ENCODE peak calls at places on chromosomes 11 and 22, in five cellular contexts. S, J, V, N and H are unnamed samples.
A peak's percentile ranks its signal among the peaks of the same experiment; 100 is the strongest.

GRCh38 chr11:35748644-35749043 is 86.1 kb downstream of the TRIM44 start:
- DNase-seq in S (no peak), J (no peak), V (no peak), N (no peak), H (no peak)

GRCh38 chr11:59267738-59268475 is 55.2 kb upstream of the MPEG1 start:
- DNase-seq in S (no peak), J (no peak), V (no peak), N (no peak), H (no peak)

GRCh38 chr11:130655308-130655707 is 206.9 kb downstream of the ADAMTS15 start:
- DNase-seq in S (no peak), J (no peak), V (no peak), N (no peak), H (no peak)

GRCh38 chr22:45552580-45553332 is 50.1 kb downstream of the FBLN1 start:
- DNase-seq in S (peak; percentile 17), J (peak; percentile 96), V (peak; percentile 44), N (peak; percentile 41), H (peak; percentile 56)

GRCh38 chr11:71498091-71498490 is 29.0 kb upstream of the KRTAP5-7 start:
- DNase-seq in S (no peak), J (no peak), V (no peak), N (no peak), H (no peak)

GRCh38 chr11:14310696-14311095 is 48.3 kb downstream of the RRAS2 start:
- DNase-seq in S (no peak), J (peak; percentile 49), V (no peak), N (no peak), H (no peak)

GRCh38 chr22:49531533-49531895 is 296.2 kb downstream of the BRD1 start:
- DNase-seq in S (no peak), J (no peak), V (no peak), N (no peak), H (no peak)

GRCh38 chr11:80727315-80727714 is 1286.5 kb upstream of the TENM4 start:
- DNase-seq in S (peak; percentile 32), J (no peak), V (no peak), N (peak; percentile 17), H (peak; percentile 19)

GRCh38 chr11:118921121-118921928 is 4.4 kb downstream of the BCL9L start:
- DNase-seq in S (peak; percentile 21), J (peak; percentile 88), V (peak; percentile 61), N (peak; percentile 68), H (no peak)

GRCh38 chr11:106389096-106389495 is 311.6 kb downstream of the AASDHPPT start:
- DNase-seq in S (no peak), J (peak; percentile 75), V (no peak), N (no peak), H (no peak)

GRCh38 chr11:3047637-3048036 is 9.6 kb downstream of the CARS1 start:
- DNase-seq in S (no peak), J (no peak), V (no peak), N (no peak), H (no peak)

GRCh38 chr11:3051435-3052108 is 5.7 kb downstream of the CARS1 start:
- DNase-seq in S (no peak), J (no peak), V (no peak), N (no peak), H (no peak)

GRCh38 chr11:3050386-3051325 is 6.6 kb downstream of the CARS1 start:
- DNase-seq in S (no peak), J (no peak), V (no peak), N (no peak), H (no peak)

GRCh38 chr11:3052109-3052479 is 5.1 kb downstream of the CARS1 start:
- DNase-seq in S (no peak), J (no peak), V (no peak), N (no peak), H (peak; percentile 34)

GRCh38 chr11:3049430-3050243 is 7.6 kb downstream of the CARS1 start:
- DNase-seq in S (no peak), J (peak; percentile 98), V (peak; percentile 80), N (peak; percentile 60), H (no peak)
- TF ChIP-seq CTCF in S (no peak), J (peak; percentile 72), V (no peak), N (no peak), H (no peak)

DNA sequence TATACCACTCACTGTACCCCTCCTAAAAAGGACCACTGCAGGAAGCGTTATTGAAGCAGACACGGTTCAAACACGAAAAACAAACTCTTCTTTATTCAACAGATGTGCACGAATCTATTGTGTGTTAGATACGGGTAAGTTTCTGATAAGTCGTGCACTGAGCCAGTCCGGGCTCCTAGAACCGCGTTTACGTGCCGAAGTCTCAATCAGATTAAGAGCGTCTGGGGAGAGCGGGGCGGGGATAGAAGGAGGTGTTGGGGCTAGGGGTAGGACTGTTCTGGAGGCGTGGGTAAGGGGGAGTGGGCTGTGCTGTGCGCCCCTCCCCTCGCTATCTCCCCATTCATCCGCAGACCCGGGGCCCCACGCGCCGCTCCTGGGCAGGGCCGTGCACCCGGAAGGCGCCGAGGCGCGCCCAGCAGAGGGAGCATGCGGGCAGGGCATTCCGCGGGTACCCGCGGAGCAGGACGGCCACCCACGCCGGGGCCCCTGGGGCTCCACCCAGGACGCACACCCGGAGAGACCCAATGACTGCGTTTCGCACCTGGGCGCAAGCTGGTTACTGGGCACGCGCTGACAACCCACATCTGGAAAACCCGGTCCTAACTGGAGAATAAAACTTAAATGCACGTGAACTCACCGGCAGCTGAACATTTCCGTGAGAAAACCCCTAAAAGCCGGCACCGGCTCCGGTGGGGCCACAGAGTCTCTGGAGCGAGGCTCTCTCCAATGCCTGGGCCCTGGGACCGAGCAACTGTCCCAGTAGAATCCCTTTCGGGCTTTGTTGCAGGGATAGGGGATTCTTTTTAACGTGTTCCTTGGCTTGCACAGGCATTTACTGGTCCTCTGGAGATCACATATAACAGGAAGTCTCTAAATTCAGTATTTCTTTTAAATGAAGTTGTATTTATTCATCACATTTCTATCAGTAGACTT is 40.6 kb downstream of the WEE1 start:
- DNase-seq in S (peak; percentile 93), J (peak; percentile 75), V (peak; percentile 91), N (peak; percentile 92), H (peak; percentile 81)
- TF ChIP-seq CTCF in S (peak; percentile 67), J (peak; percentile 77), V (peak; percentile 79), N (peak; percentile 83), H (peak; percentile 34)

DNA sequence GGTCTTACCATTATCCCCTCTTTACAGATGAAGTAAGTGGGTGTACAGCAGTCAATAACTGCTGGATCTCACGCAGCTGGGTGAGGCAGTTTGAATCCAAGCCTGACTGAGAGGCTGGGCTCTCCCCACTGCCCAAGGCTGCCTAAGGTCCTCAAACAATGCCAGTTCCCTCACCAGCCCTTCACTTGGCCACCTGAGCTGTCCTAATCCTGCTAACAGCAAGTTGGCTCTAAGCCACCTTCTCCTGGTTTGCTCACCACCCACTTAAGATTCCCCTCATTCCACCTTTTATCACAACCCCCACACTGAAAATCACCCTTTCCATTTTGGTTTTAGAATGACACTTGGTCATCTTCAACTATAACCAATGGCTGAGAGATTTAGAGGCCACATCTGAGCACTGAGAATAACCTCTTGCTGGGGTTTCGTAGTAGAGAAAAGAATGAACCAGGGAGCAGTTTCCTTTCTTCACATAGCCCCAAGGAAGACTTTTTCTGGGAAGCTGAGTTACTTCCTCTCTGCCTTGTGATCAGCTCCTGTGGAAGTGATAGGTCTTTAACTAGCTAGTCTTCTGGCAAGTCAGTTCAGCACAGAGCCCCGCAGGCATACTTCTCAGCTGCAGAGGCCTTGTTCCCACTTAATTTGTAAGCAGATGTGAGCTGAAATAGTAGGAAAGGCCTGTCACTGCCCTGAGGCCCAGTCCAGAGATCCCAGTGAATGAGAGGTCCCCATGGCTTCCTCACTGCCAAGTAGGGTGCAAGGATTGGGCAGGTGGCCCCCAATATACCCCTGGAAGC is 57.8 kb upstream of the TTC12 start:
- DNase-seq in S (no peak), J (no peak), V (no peak), N (no peak), H (no peak)
- TF ChIP-seq CTCF in S (no peak), J (no peak), V (no peak), N (no peak), H (no peak)

GRCh38 chr22:25057013-25057881 is 104.7 kb downstream of the KIAA1671 start:
- DNase-seq in S (peak; percentile 89), J (no peak), V (peak; percentile 82), N (peak; percentile 86), H (peak; percentile 93)
- TF ChIP-seq CTCF in S (peak; percentile 75), J (peak; percentile 58), V (peak; percentile 80), N (peak; percentile 91), H (peak; percentile 91)

DNA sequence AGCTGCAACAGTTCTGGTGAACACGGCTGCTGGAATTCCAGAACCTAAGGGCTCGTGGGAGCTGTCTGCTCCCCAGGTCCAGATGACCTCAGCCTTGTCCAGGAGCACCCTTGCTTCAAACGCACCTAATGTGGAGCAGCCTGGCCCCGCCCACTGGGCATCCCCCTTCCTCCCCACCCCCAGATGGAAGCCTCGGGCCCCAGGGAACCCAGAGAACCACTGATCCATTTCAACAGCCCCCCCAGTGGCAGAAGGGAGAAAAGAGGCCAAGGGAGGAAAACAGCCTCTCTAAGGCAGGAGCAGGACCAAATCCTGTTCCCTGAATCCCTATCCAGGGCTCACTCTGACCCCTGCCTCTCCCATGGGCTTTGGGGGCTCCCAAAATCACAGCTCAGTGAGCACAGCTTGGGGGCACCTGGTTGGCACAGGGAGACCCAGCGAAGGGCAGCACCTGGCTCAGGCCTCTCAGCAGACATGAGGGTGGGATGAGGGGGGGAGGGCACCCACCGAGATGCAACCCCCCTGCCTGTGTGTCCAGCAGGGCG is 1.2 kb downstream of the CYTH4 start:
- DNase-seq in S (no peak), J (no peak), V (peak; percentile 62), N (peak; percentile 52), H (peak; percentile 44)
- TF ChIP-seq CTCF in S (no peak), J (peak; percentile 38), V (no peak), N (no peak), H (peak; percentile 39)

DNA sequence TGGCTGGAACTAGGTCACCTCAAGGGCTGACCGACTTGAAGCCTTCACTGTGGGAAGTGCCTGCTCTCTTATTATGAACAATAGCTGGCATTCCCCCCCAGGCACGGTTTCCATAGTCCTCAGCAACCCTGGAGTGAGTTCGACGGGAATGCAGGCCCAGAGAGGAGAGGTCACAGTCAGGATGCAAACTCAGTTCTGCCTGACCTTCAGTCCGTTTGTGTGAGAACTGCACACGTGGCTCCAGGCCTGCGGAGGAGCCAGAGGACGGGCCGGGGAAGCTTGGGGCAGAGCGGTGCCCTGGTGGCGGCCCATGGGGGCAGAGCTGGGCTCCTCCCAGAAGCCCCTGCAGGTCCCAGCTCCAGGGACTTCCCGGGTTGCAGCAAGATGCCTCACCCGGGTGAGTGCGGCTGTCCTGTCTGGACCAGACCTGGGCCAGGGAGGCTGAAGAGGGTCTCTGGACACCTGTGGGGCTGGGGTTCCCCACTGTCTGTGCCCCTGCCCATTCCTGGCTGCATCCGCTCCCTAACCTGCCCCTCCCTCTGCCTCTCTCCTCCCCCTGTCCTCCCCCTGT is 17.2 kb downstream of the SLC25A18 start:
- DNase-seq in S (no peak), J (no peak), V (no peak), N (no peak), H (no peak)
- TF ChIP-seq CTCF in S (no peak), J (no peak), V (no peak), N (no peak), H (no peak)

GRCh38 chr11:120335928-120336640 is at the start of gene ARHGEF12:
- DNase-seq in S (peak; percentile 98), J (peak; percentile 97), V (peak; percentile 96), N (peak; percentile 96), H (peak; percentile 95)
- TF ChIP-seq CTCF in S (no peak), J (peak; percentile 31), V (peak; percentile 26), N (no peak), H (no peak)